ENCODE peak calls at places on chromosomes 12 and 14, in eight cellular contexts. P is HFF-Myc, F is NCI-H524, G is retinal pigment epithelial cell, T is GM04504, E is NCI-H1417, U is T-cell, R is body of pancreas. B is an unnamed sample.

GRCh38 chr14:83071888-83072501 is 1538.3 kb upstream of the SEL1L start:
- DNase-seq in P (peak), F (peak), R (no peak), T (no peak), U (no peak), G (no peak), E (peak), B (no peak)

GRCh38 chr12:124792177-124792576 is 71.5 kb downstream of the SCARB1 start:
- DNase-seq in R (no peak), F (no peak), P (no peak), E (no peak), T (no peak), G (no peak), U (no peak), B (no peak)

GRCh38 chr14:31967669-31967975 is 109.5 kb upstream of the ARHGAP5 start:
- DNase-seq in P (no peak), U (no peak), E (no peak), R (no peak), F (no peak), T (no peak), G (no peak), B (no peak)

GRCh38 chr12:67427336-67427735 is 158.2 kb downstream of the CAND1 start:
- DNase-seq in P (no peak), R (no peak), T (no peak), U (no peak), G (no peak), F (no peak), E (no peak), B (no peak)

GRCh38 chr12:106226884-106227640 is 20.8 kb downstream of the CKAP4 start:
- DNase-seq in U (no peak), F (no peak), T (no peak), R (no peak), G (no peak), P (no peak), E (peak), B (no peak)

GRCh38 chr12:89882051-89882450 is 173.4 kb upstream of the ATP2B1 start:
- DNase-seq in G (no peak), P (no peak), F (no peak), U (no peak), T (peak), R (no peak), E (no peak), B (no peak)

GRCh38 chr14:93231129-93231979 is 24.3 kb downstream of the UBR7 start:
- DNase-seq in E (no peak), R (no peak), F (no peak), G (no peak), T (no peak), U (no peak), P (no peak), B (no peak)

GRCh38 chr14:53924754-53925153 is 31.9 kb downstream of the BMP4 start:
- DNase-seq in P (peak), U (no peak), F (no peak), R (no peak), G (peak), E (no peak), T (peak), B (peak)

GRCh38 chr14:31990959-31991541 is 86.1 kb upstream of the ARHGAP5 start:
- DNase-seq in G (peak), F (no peak), T (peak), P (no peak), R (no peak), U (no peak), E (no peak), B (no peak)

GRCh38 chr12:49296836-49297694 is 2.1 kb downstream of the PRPH start:
- DNase-seq in F (no peak), U (peak), P (no peak), E (peak), R (peak), T (no peak), G (no peak), B (no peak)

GRCh38 chr12:50333441-50333840 is 50.1 kb upstream of the LIMA1 start:
- DNase-seq in R (no peak), G (no peak), E (no peak), U (no peak), T (no peak), F (no peak), P (no peak), B (no peak)

GRCh38 chr12:124386059-124386458 is 91.2 kb downstream of the RFLNA start:
- DNase-seq in R (no peak), T (no peak), F (no peak), G (no peak), U (no peak), P (no peak), E (no peak), B (no peak)

GRCh38 chr12:11769723-11770514 is 120.4 kb downstream of the ETV6 start:
- DNase-seq in G (no peak), P (no peak), R (no peak), T (no peak), F (no peak), E (no peak), U (no peak), B (no peak)

GRCh38 chr12:41697161-41697560 is 447.5 kb downstream of the GXYLT1 start:
- DNase-seq in T (no peak), R (no peak), G (no peak), U (no peak), P (no peak), E (no peak), F (no peak), B (no peak)

GRCh38 chr12:24121911-24122310 is 172.4 kb upstream of the SOX5 start:
- DNase-seq in T (no peak), U (no peak), G (no peak), E (no peak), R (no peak), F (no peak), P (no peak), B (no peak)

GRCh38 chr12:31369712-31370521 is 44.0 kb upstream of the SINHCAF start:
- DNase-seq in F (no peak), E (peak), T (peak), P (peak), U (no peak), G (no peak), R (peak), B (peak)

GRCh38 chr14:69580009-69580577 is 5.4 kb upstream of the CCDC177 start:
- DNase-seq in F (peak), U (no peak), R (no peak), G (no peak), P (no peak), E (peak), T (peak), B (peak)

GRCh38 chr12:96907681-96908163 is 665 bp downstream of the NEDD1 start:
- DNase-seq in E (peak), R (peak), G (no peak), T (no peak), F (peak), U (peak), P (no peak), B (no peak)

GRCh38 chr14:77979666-77980351 is 179.9 kb downstream of the ADCK1 start:
- DNase-seq in T (peak), R (no peak), U (no peak), P (peak), G (no peak), E (no peak), F (peak), B (no peak)

GRCh38 chr12:30136661-30137060 is 352.9 kb upstream of the TMTC1 start:
- DNase-seq in U (no peak), G (no peak), E (no peak), T (no peak), P (no peak), R (no peak), F (no peak), B (no peak)

GRCh38 chr12:14773685-14774073 is 29.6 kb downstream of the WBP11 start:
- DNase-seq in R (no peak), P (no peak), G (no peak), F (no peak), E (no peak), T (no peak), U (no peak), B (no peak)

GRCh38 chr12:111443086-111443485 is 37.4 kb downstream of the SH2B3 start:
- DNase-seq in U (no peak), T (no peak), E (no peak), R (no peak), F (no peak), P (no peak), G (no peak), B (no peak)

GRCh38 chr14:51576899-51577298 is 74.8 kb upstream of the FRMD6 start:
- DNase-seq in U (no peak), T (no peak), P (no peak), E (no peak), G (no peak), F (no peak), R (no peak), B (no peak)

GRCh38 chr14:104192146-104192882 is 53.9 kb downstream of the KIF26A start:
- DNase-seq in R (no peak), T (no peak), E (no peak), F (no peak), P (no peak), G (no peak), U (no peak), B (no peak)

GRCh38 chr12:6644903-6645302 is 2.3 kb downstream of the ACRBP start:
- DNase-seq in P (no peak), R (no peak), F (no peak), T (no peak), E (peak), U (no peak), G (no peak), B (no peak)

GRCh38 chr14:74846968-74847549 is 28.9 kb downstream of the PROX2 start:
- DNase-seq in U (no peak), F (no peak), E (no peak), P (peak), T (no peak), R (no peak), G (no peak), B (no peak)

GRCh38 chr12:112599871-112600270 is 181.1 kb downstream of the PTPN11 start:
- DNase-seq in F (no peak), T (no peak), G (no peak), E (no peak), P (no peak), R (no peak), U (no peak), B (no peak)

GRCh38 chr14:52951730-52952481 is 1.1 kb upstream of the FERMT2 start:
- DNase-seq in E (peak), P (peak), G (no peak), F (peak), R (peak), T (peak), U (no peak), B (peak)

GRCh38 chr12:63885401-63885800 is 40.9 kb downstream of the SRGAP1 start:
- DNase-seq in U (no peak), F (no peak), E (no peak), R (no peak), G (no peak), T (no peak), P (no peak), B (no peak)

GRCh38 chr14:65936342-65936741 is 523.8 kb downstream of the FUT8 start:
- DNase-seq in E (no peak), P (no peak), F (no peak), R (no peak), G (no peak), T (no peak), U (no peak), B (no peak)

GRCh38 chr14:98163285-98163741 is 1108.7 kb downstream of the BCL11B start:
- DNase-seq in F (peak), P (no peak), T (no peak), E (no peak), R (no peak), G (no peak), U (no peak), B (no peak)

GRCh38 chr12:79908366-79908765 is 26.5 kb downstream of the PPP1R12A start:
- DNase-seq in R (no peak), F (no peak), U (no peak), P (no peak), T (no peak), E (no peak), G (no peak), B (no peak)

GRCh38 chr12:52056801-52057613 is 5.8 kb downstream of the NR4A1 start:
- DNase-seq in F (no peak), R (no peak), E (no peak), P (no peak), G (no peak), T (no peak), U (no peak), B (no peak)

GRCh38 chr14:99883866-99884650 is 90.8 kb downstream of the EML1 start:
- DNase-seq in E (no peak), T (no peak), R (no peak), U (no peak), G (no peak), P (no peak), F (no peak), B (no peak)

GRCh38 chr12:48815281-48816110 is 2.8 kb upstream of the CACNB3 start:
- DNase-seq in F (peak), T (peak), R (peak), P (peak), G (no peak), U (peak), E (peak), B (no peak)

GRCh38 chr12:42935756-42936155 is 346.2 kb upstream of the PRICKLE1 start:
- DNase-seq in P (peak), U (no peak), E (no peak), R (no peak), G (no peak), F (no peak), T (no peak), B (no peak)

GRCh38 chr12:25960176-25960575 is 1.7 kb downstream of the RASSF8 start:
- DNase-seq in T (no peak), P (no peak), R (no peak), F (no peak), E (no peak), G (no peak), U (no peak), B (no peak)